ENCODE peak calls at places on chromosomes 6 and 20, in eight cellular contexts. K, H, N, C, Y, S, W and I are unnamed samples.

GRCh38 chr20:15047100-15047499 is 709.7 kb upstream of the FLRT3 start:
- DNase-seq in S (no peak), Y (no peak), H (no peak), C (no peak), K (no peak), W (no peak), N (no peak), I (no peak)

GRCh38 chr20:57713951-57714350 is 4.1 kb upstream of the PMEPA1 start:
- DNase-seq in W (no peak), Y (no peak), H (no peak), C (no peak), N (no peak), S (no peak), K (no peak), I (no peak)

GRCh38 chr6:32151885-32152311 is at the start of gene PRRT1:
- DNase-seq in K (no peak), H (no peak), C (no peak), W (no peak), Y (no peak), N (no peak), S (no peak), I (no peak)

GRCh38 chr20:58891076-58891685 is 38.7 kb downstream of the GNAS start:
- DNase-seq in N (no peak), C (peak), H (no peak), K (peak), W (peak), Y (no peak), S (peak), I (peak)

GRCh38 chr20:49542514-49542991 is 25.4 kb downstream of the PTGIS start:
- DNase-seq in W (no peak), K (no peak), H (no peak), N (no peak), S (no peak), C (no peak), Y (no peak), I (no peak)

GRCh38 chr6:82072771-82073170 is 174.8 kb downstream of the IBTK start:
- DNase-seq in S (no peak), Y (no peak), C (no peak), K (peak), H (peak), N (no peak), W (peak), I (no peak)

GRCh38 chr6:24968711-24969110 is 33.0 kb upstream of the RIPOR2 start:
- DNase-seq in K (no peak), C (no peak), N (no peak), Y (no peak), W (no peak), H (no peak), S (no peak), I (no peak)

GRCh38 chr6:13923527-13924145 is 1.1 kb upstream of the RNF182 start:
- DNase-seq in N (no peak), K (peak), W (peak), H (no peak), C (no peak), S (no peak), Y (no peak), I (peak)

GRCh38 chr6:92779758-92780157 is 639.6 kb downstream of the EPHA7 start:
- DNase-seq in H (peak), K (peak), N (no peak), S (no peak), C (no peak), W (peak), Y (no peak), I (peak)

DNA sequence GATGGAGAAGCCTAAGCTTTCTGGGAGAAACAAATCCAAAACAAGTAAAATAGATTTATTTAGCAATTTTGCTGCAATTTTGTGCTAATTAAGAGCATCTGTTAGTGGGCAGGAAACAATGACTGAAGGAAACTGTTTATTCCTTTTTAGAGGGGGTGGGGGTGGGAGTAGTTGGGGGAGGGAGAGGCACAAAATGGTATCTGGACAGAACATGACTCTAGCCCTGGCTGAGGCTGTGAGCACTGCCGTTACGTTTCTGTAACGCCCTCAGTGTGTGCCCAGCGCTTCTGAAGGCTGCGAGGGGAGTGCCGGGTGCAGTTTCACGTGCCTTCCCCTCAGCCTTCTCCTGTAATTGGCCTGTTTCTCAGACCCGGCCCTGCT is 28.8 kb downstream of the METTL24 start:
- DNase-seq in H (no peak), C (no peak), K (no peak), N (no peak), S (no peak), Y (no peak), W (no peak), I (no peak)
- TF ChIP-seq CTCF in H (no peak), C (no peak), K (no peak), N (no peak), S (no peak), Y (no peak), W (no peak), I (no peak)

GRCh38 chr6:45970326-45970725 is 45.3 kb downstream of the CLIC5 start:
- DNase-seq in C (no peak), N (no peak), H (no peak), Y (no peak), W (no peak), K (no peak), S (no peak), I (no peak)

GRCh38 chr6:45969026-45969425 is 46.6 kb downstream of the CLIC5 start:
- DNase-seq in H (no peak), W (no peak), Y (no peak), C (no peak), S (no peak), N (no peak), K (no peak), I (no peak)

GRCh38 chr6:45971287-45971686 is 44.4 kb downstream of the CLIC5 start:
- DNase-seq in H (no peak), K (no peak), W (no peak), S (no peak), Y (no peak), C (no peak), N (no peak), I (no peak)

GRCh38 chr6:45967363-45967762 is 48.3 kb downstream of the CLIC5 start:
- DNase-seq in N (no peak), Y (no peak), K (no peak), S (no peak), C (no peak), W (no peak), H (no peak), I (no peak)

GRCh38 chr6:45969883-45970282 is 45.8 kb downstream of the CLIC5 start:
- DNase-seq in K (no peak), W (no peak), H (no peak), S (no peak), N (no peak), Y (no peak), C (no peak), I (no peak)
- H3K4me3 ChIP-seq in K (no peak), W (no peak), H (no peak), S (peak), N (no peak), Y (no peak), C (no peak), I (no peak)

GRCh38 chr20:39069976-39070375 is 107.8 kb downstream of the DHX35 start:
- DNase-seq in S (no peak), H (no peak), K (no peak), W (no peak), C (no peak), N (no peak), Y (no peak), I (no peak)

GRCh38 chr20:39070484-39071231 is 108.5 kb downstream of the DHX35 start:
- DNase-seq in K (peak), W (peak), C (no peak), N (no peak), Y (peak), S (no peak), H (no peak), I (peak)

GRCh38 chr20:39072132-39072531 is 110.0 kb downstream of the DHX35 start:
- DNase-seq in N (no peak), Y (no peak), S (no peak), H (no peak), C (no peak), K (no peak), W (no peak), I (no peak)

GRCh38 chr20:39067526-39068216 is 105.5 kb downstream of the DHX35 start:
- DNase-seq in W (peak), C (no peak), S (no peak), N (no peak), Y (no peak), K (peak), H (peak), I (peak)

DNA sequence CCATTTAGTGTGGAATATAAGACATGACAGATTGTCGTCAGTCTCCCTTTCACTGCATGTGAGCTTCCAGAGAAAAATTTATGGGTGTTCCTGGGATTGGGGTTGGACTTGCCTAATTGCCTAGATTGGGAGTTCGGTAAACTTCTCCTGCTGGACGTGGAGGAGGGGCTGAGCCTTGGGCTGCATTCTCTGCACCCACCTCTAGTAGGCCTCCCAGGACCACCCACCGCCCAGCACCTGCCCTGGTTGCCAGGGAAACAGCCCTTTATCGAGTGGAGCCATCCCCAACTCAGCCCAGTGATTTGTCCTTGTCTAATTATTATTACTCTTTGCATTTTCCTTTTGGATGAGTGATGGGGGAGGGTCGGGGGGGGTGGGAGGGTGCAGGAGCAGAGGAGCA is 104.3 kb downstream of the DHX35 start:
- DNase-seq in N (no peak), C (no peak), H (no peak), K (no peak), W (no peak), S (no peak), Y (peak), I (no peak)
- TF ChIP-seq CTCF in N (no peak), C (no peak), H (no peak), K (no peak), W (no peak), S (no peak), Y (peak), I (no peak)

GRCh38 chr6:79949235-79949634 is 1.9 kb upstream of the ELOVL4 start:
- DNase-seq in K (peak), Y (peak), N (no peak), C (no peak), H (peak), S (no peak), W (peak), I (peak)

GRCh38 chr6:79947191-79948173 is at the start of gene ELOVL4:
- DNase-seq in K (peak), Y (no peak), N (no peak), S (peak), W (peak), H (peak), C (peak), I (peak)

GRCh38 chr6:79946773-79947190 is 571 bp downstream of the ELOVL4 start:
- DNase-seq in Y (no peak), N (no peak), W (peak), K (peak), S (peak), H (no peak), C (no peak), I (no peak)

GRCh38 chr6:79943133-79943532 is 4.2 kb downstream of the ELOVL4 start:
- DNase-seq in H (no peak), W (no peak), C (no peak), Y (no peak), S (no peak), K (no peak), N (no peak), I (no peak)

GRCh38 chr6:79946242-79946641 is 1.1 kb downstream of the ELOVL4 start:
- DNase-seq in W (peak), K (peak), Y (peak), N (no peak), S (no peak), C (no peak), H (no peak), I (peak)
- H3K4me3 ChIP-seq in W (peak), K (peak), Y (peak), N (peak), S (peak), C (peak), H (peak), I (peak)

GRCh38 chr20:47515843-47516242 is 14.2 kb downstream of the NCOA3 start:
- DNase-seq in S (no peak), C (no peak), K (no peak), Y (no peak), W (no peak), N (no peak), H (no peak), I (no peak)

GRCh38 chr20:47524385-47524784 is 22.7 kb downstream of the NCOA3 start:
- DNase-seq in N (no peak), C (no peak), H (no peak), Y (no peak), K (no peak), W (no peak), S (no peak), I (no peak)

GRCh38 chr20:47527004-47527800 is 25.5 kb downstream of the NCOA3 start:
- DNase-seq in H (no peak), C (no peak), K (no peak), S (no peak), W (no peak), N (no peak), Y (no peak), I (no peak)

DNA sequence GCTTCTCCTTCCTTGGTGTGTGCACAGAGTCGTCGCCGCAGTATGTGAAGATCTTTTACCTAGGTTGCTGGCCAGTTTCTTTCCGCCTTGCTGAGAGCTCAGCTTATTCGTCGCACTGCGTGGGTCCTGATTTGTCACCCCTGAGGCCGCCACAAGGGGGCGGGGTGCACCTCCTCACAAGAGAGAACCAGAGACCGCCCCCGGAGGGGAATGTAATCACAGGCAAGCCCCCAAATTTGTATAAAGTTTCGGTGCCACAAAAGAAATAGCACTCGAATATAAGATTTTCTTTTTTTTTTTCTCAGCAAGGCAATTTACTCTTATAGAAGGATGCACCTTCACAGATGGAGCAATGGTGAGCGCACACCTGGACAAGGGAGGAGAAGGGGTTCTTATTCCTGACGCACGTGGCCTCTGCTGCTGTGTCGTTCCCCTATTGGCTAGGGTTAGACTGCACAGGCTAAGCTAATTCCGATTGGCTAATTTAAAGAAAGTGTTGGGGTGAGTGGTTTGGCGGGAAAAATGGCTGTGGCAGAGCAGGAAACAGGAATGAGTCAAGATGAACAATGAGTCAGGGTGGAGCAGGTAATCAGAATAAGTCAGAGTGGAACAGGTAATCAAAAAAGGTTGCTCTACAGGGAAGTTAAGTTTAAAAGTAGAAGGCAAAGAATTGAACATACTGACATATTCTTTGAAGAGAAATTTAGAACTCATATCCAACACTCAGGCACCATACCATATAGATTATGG is 19.5 kb downstream of the NCOA3 start:
- DNase-seq in N (no peak), C (no peak), Y (no peak), H (no peak), S (no peak), W (no peak), K (no peak), I (no peak)
- TF ChIP-seq CTCF in N (no peak), C (no peak), Y (peak), H (no peak), S (peak), W (no peak), K (no peak), I (peak)